ENCODE peak calls at places on chromosomes 1 and 21, in four cellular contexts. One of them, this sample, is unnamed.

GRCh38 chr1:2356401-2356800 is 35.0 kb downstream of the MORN1 start:
- DNase-seq in sigmoid colon: peak
- DNase-seq in HL-60: no peak
- DNase-seq in endothelial cell of umbilical vein: no peak
- DNase-seq in this sample: no peak

GRCh38 chr1:84665703-84666317 is 24.5 kb downstream of the SSX2IP start:
- DNase-seq in sigmoid colon: no peak
- DNase-seq in HL-60: no peak
- DNase-seq in endothelial cell of umbilical vein: no peak
- DNase-seq in this sample: no peak

GRCh38 chr1:6127587-6128163 is 52.4 kb downstream of the CHD5 start:
- DNase-seq in sigmoid colon: peak
- DNase-seq in HL-60: peak
- DNase-seq in endothelial cell of umbilical vein: peak
- DNase-seq in this sample: no peak

GRCh38 chr1:81703352-81703735 is 97.4 kb upstream of the ADGRL2 start:
- DNase-seq in sigmoid colon: no peak
- DNase-seq in HL-60: no peak
- DNase-seq in endothelial cell of umbilical vein: peak
- DNase-seq in this sample: no peak

GRCh38 chr1:87368907-87369306 is 40.2 kb downstream of the LMO4 start:
- DNase-seq in sigmoid colon: no peak
- DNase-seq in HL-60: no peak
- DNase-seq in endothelial cell of umbilical vein: no peak
- DNase-seq in this sample: no peak

GRCh38 chr1:218377143-218377660 is 32.1 kb downstream of the TGFB2 start:
- DNase-seq in sigmoid colon: no peak
- DNase-seq in HL-60: peak
- DNase-seq in endothelial cell of umbilical vein: peak
- DNase-seq in this sample: peak

GRCh38 chr1:91844862-91845528 is 41.0 kb downstream of the TGFBR3 start:
- DNase-seq in sigmoid colon: peak
- DNase-seq in HL-60: no peak
- DNase-seq in endothelial cell of umbilical vein: peak
- DNase-seq in this sample: no peak

GRCh38 chr1:27993241-27993640 is 33.5 kb downstream of the XKR8 start:
- DNase-seq in sigmoid colon: no peak
- DNase-seq in HL-60: no peak
- DNase-seq in endothelial cell of umbilical vein: peak
- DNase-seq in this sample: no peak

GRCh38 chr1:31957701-31958674 is 19.8 kb upstream of the PTP4A2 start:
- DNase-seq in sigmoid colon: no peak
- DNase-seq in HL-60: peak
- DNase-seq in endothelial cell of umbilical vein: no peak
- DNase-seq in this sample: no peak

GRCh38 chr21:32548978-32549377 is 36.3 kb downstream of the TCP10L start:
- DNase-seq in sigmoid colon: no peak
- DNase-seq in HL-60: no peak
- DNase-seq in endothelial cell of umbilical vein: peak
- DNase-seq in this sample: no peak

GRCh38 chr1:81708239-81708638 is 92.5 kb upstream of the ADGRL2 start:
- DNase-seq in sigmoid colon: no peak
- DNase-seq in HL-60: no peak
- DNase-seq in endothelial cell of umbilical vein: no peak
- DNase-seq in this sample: no peak

GRCh38 chr1:204863730-204864129 is 6.9 kb upstream of the NFASC start:
- DNase-seq in sigmoid colon: no peak
- DNase-seq in HL-60: no peak
- DNase-seq in endothelial cell of umbilical vein: no peak
- DNase-seq in this sample: no peak

GRCh38 chr1:181344091-181344490 is 139.2 kb upstream of the CACNA1E start:
- DNase-seq in sigmoid colon: no peak
- DNase-seq in HL-60: no peak
- DNase-seq in endothelial cell of umbilical vein: no peak
- DNase-seq in this sample: no peak

GRCh38 chr1:9242338-9242969 is 7.9 kb downstream of the H6PD start:
- DNase-seq in sigmoid colon: peak
- DNase-seq in HL-60: peak
- DNase-seq in endothelial cell of umbilical vein: no peak
- DNase-seq in this sample: no peak

GRCh38 chr1:170063109-170063826 is 11.2 kb downstream of the KIFAP3 start:
- DNase-seq in sigmoid colon: no peak
- DNase-seq in HL-60: no peak
- DNase-seq in endothelial cell of umbilical vein: no peak
- DNase-seq in this sample: no peak

GRCh38 chr1:234956821-234957329 is 171.8 kb downstream of the TOMM20 start:
- DNase-seq in sigmoid colon: no peak
- DNase-seq in HL-60: no peak
- DNase-seq in endothelial cell of umbilical vein: no peak
- DNase-seq in this sample: no peak

GRCh38 chr21:43308101-43308500 is 118.8 kb downstream of the SIK1 start:
- DNase-seq in sigmoid colon: peak
- DNase-seq in HL-60: no peak
- DNase-seq in endothelial cell of umbilical vein: no peak
- DNase-seq in this sample: no peak

GRCh38 chr1:205945056-205945455 is 1.8 kb upstream of the SLC26A9 start:
- DNase-seq in sigmoid colon: no peak
- DNase-seq in HL-60: no peak
- DNase-seq in endothelial cell of umbilical vein: no peak
- DNase-seq in this sample: no peak

GRCh38 chr1:205004296-205004813 is 38.7 kb upstream of the CNTN2 start:
- DNase-seq in sigmoid colon: no peak
- DNase-seq in HL-60: no peak
- DNase-seq in endothelial cell of umbilical vein: no peak
- DNase-seq in this sample: no peak

GRCh38 chr1:201447911-201448871 is 20.8 kb downstream of the PHLDA3 start:
- DNase-seq in sigmoid colon: peak
- DNase-seq in HL-60: no peak
- DNase-seq in endothelial cell of umbilical vein: peak
- DNase-seq in this sample: no peak
- TF ChIP-seq POLR2AphosphoS5 in sigmoid colon: peak
- TF ChIP-seq POLR2AphosphoS5 in HL-60: no peak
- TF ChIP-seq POLR2AphosphoS5 in endothelial cell of umbilical vein: no peak
- TF ChIP-seq POLR2AphosphoS5 in this sample: no peak

GRCh38 chr1:233790662-233791371 is 113.7 kb upstream of the SLC35F3 start:
- DNase-seq in sigmoid colon: no peak
- DNase-seq in HL-60: peak
- DNase-seq in endothelial cell of umbilical vein: peak
- DNase-seq in this sample: peak
- TF ChIP-seq POLR2AphosphoS5 in sigmoid colon: no peak
- TF ChIP-seq POLR2AphosphoS5 in HL-60: no peak
- TF ChIP-seq POLR2AphosphoS5 in endothelial cell of umbilical vein: no peak
- TF ChIP-seq POLR2AphosphoS5 in this sample: no peak

DNA sequence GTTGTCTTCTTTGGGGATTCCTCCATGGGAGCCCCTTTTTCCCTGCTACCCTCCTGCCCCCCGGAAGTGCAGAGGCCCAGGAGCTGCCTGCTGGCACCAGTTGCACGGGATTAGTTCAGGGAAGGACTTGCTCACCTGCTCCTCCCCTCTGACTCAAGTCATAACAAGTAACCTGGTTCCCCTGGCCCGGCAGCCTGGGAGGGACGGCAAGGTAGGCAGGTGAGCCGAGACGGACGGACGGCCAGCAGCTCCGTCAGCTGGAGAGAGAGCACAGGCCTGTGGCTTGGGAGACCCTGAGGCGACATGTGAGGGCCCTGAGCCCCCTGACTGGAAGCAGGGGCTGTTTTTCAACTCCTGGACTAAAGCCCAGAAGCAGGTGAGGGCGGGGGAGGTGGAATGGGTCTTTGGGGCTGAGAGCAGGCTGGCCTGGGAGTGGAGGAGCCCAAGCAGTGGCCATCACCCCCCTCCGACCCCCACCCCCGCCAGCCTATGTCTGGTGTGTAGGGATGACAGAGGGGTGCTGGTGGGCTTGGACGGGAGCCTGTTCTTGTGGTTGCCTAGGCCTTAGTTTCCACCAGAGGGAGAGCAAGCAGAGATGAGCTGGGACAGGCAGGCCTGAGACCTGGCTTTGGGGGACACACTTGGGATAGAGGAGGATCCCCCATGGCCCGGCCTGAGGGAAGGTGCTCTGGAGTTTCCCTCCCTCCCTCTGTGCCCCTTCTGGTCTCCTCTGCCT is at the start of gene INAVA:
- DNase-seq in sigmoid colon: no peak
- DNase-seq in HL-60: no peak
- DNase-seq in endothelial cell of umbilical vein: no peak
- DNase-seq in this sample: no peak
- TF ChIP-seq POLR2AphosphoS5 in sigmoid colon: peak
- TF ChIP-seq POLR2AphosphoS5 in HL-60: no peak
- TF ChIP-seq POLR2AphosphoS5 in endothelial cell of umbilical vein: no peak
- TF ChIP-seq POLR2AphosphoS5 in this sample: no peak

GRCh38 chr1:72283204-72284083 is 1.1 kb upstream of the NEGR1 start:
- DNase-seq in sigmoid colon: peak
- DNase-seq in HL-60: peak
- DNase-seq in endothelial cell of umbilical vein: peak
- DNase-seq in this sample: no peak
- TF ChIP-seq POLR2AphosphoS5 in sigmoid colon: peak
- TF ChIP-seq POLR2AphosphoS5 in HL-60: no peak
- TF ChIP-seq POLR2AphosphoS5 in endothelial cell of umbilical vein: no peak
- TF ChIP-seq POLR2AphosphoS5 in this sample: peak

GRCh38 chr1:226187380-226187779 is 839 bp upstream of the ACBD3 start:
- DNase-seq in sigmoid colon: no peak
- DNase-seq in HL-60: no peak
- DNase-seq in endothelial cell of umbilical vein: no peak
- DNase-seq in this sample: no peak

GRCh38 chr1:226185153-226186036 is 1.1 kb downstream of the ACBD3 start:
- DNase-seq in sigmoid colon: no peak
- DNase-seq in HL-60: no peak
- DNase-seq in endothelial cell of umbilical vein: peak
- DNase-seq in this sample: no peak

GRCh38 chr1:226186124-226187018 is at the start of gene ACBD3:
- DNase-seq in sigmoid colon: peak
- DNase-seq in HL-60: peak
- DNase-seq in endothelial cell of umbilical vein: peak
- DNase-seq in this sample: no peak

GRCh38 chr1:226187019-226187322 is 430 bp upstream of the ACBD3 start:
- DNase-seq in sigmoid colon: no peak
- DNase-seq in HL-60: no peak
- DNase-seq in endothelial cell of umbilical vein: no peak
- DNase-seq in this sample: no peak

GRCh38 chr1:226181996-226182714 is 4.4 kb downstream of the ACBD3 start:
- DNase-seq in sigmoid colon: peak
- DNase-seq in HL-60: peak
- DNase-seq in endothelial cell of umbilical vein: peak
- DNase-seq in this sample: no peak
- TF ChIP-seq POLR2AphosphoS5 in sigmoid colon: peak
- TF ChIP-seq POLR2AphosphoS5 in HL-60: peak
- TF ChIP-seq POLR2AphosphoS5 in endothelial cell of umbilical vein: no peak
- TF ChIP-seq POLR2AphosphoS5 in this sample: no peak

This sample was measured in SK-N-MC.